ENCODE peak calls at places on chromosome 16, in six cellular contexts. M is mesendoderm; V is SK-N-SH; T is thoracic aorta; I is CD4-positive, alpha-beta memory T cell; G is cardiac muscle cell. K is an unnamed sample. For H3K27me3, the result is how much of the 10 kb centered on the place peaks cover.

GRCh38 chr16:6081320-6081976 is 983.9 kb upstream of the EEF2KMT start:
- DNase-seq in M (peak), V (peak), T (no peak), I (no peak), G (no peak), K (no peak)

GRCh38 chr16:60608971-60609370 is 1427.3 kb downstream of the CDH8 start:
- DNase-seq in M (no peak), V (no peak), T (no peak), I (no peak), G (no peak), K (no peak)

GRCh38 chr16:11470676-11471415 is 115.9 kb downstream of the LITAF start:
- DNase-seq in M (no peak), V (peak), T (no peak), I (no peak), G (peak), K (no peak)

GRCh38 chr16:84841787-84842300 is 22.1 kb downstream of the CRISPLD2 start:
- DNase-seq in M (peak), V (peak), T (no peak), I (no peak), G (no peak), K (no peak)

GRCh38 chr16:47970291-47970931 is 185.4 kb downstream of the ABCC12 start:
- DNase-seq in M (peak), V (no peak), T (no peak), I (no peak), G (peak), K (no peak)

GRCh38 chr16:4693296-4693955 is at the start of gene NUDT16L1:
- DNase-seq in M (peak), V (peak), T (peak), I (peak), G (peak), K (peak)

GRCh38 chr16:55154261-55154660 is 169.7 kb upstream of the IRX6 start:
- DNase-seq in M (no peak), V (no peak), T (no peak), I (no peak), G (no peak), K (no peak)

GRCh38 chr16:78570409-78571141 is 471.1 kb downstream of the WWOX start:
- DNase-seq in M (no peak), V (no peak), T (no peak), I (no peak), G (no peak), K (no peak)

GRCh38 chr16:10971560-10971961 is 27.2 kb downstream of the CLEC16A start:
- DNase-seq in M (peak), V (peak), T (no peak), I (peak), G (peak), K (no peak)

GRCh38 chr16:22005746-22006145 is 2.2 kb upstream of the MOSMO start:
- DNase-seq in M (no peak), V (no peak), T (no peak), I (no peak), G (no peak), K (no peak)

GRCh38 chr16:75579435-75579834 is 13.3 kb downstream of the GABARAPL2 start:
- DNase-seq in M (no peak), V (no peak), T (no peak), I (no peak), G (no peak), K (no peak)

GRCh38 chr16:50469744-50470301 is 78.4 kb upstream of the NKD1 start:
- DNase-seq in M (peak), V (no peak), T (no peak), I (no peak), G (no peak), K (no peak)

GRCh38 chr16:78395035-78395434 is 295.6 kb downstream of the WWOX start:
- DNase-seq in M (no peak), V (no peak), T (no peak), I (no peak), G (no peak), K (no peak)

GRCh38 chr16:27390157-27390556 is 11.8 kb upstream of the IL21R start:
- DNase-seq in M (no peak), V (no peak), T (no peak), I (no peak), G (no peak), K (no peak)

GRCh38 chr16:27385398-27385797 is 16.6 kb upstream of the IL21R start:
- DNase-seq in M (no peak), V (no peak), T (no peak), I (no peak), G (no peak), K (no peak)

GRCh38 chr16:27386674-27387073 is 15.3 kb upstream of the IL21R start:
- DNase-seq in M (no peak), V (no peak), T (no peak), I (no peak), G (no peak), K (no peak)

GRCh38 chr16:27387724-27388123 is 14.2 kb upstream of the IL21R start:
- DNase-seq in M (no peak), V (no peak), T (no peak), I (no peak), G (no peak), K (no peak)

GRCh38 chr16:27389272-27389961 is 12.6 kb upstream of the IL21R start:
- DNase-seq in M (no peak), V (no peak), T (no peak), I (no peak), G (no peak), K (no peak)
- H3K27ac ChIP-seq in M (no peak), V (no peak), T (no peak), I (no peak), G (no peak), K (no peak)

GRCh38 chr16:88636488-88637265 is 1.7 kb upstream of the IL17C start:
- DNase-seq in M (no peak), V (no peak), T (no peak), I (no peak), G (no peak), K (no peak)
- H3K27me3 ChIP-seq in M (under half), V (under half), T (under half), I (under half), G (half or more), K (under half)

GRCh38 chr16:62927122-62927521 is 890.9 kb upstream of the CDH8 start:
- DNase-seq in M (peak), V (no peak), T (no peak), I (no peak), G (no peak), K (no peak)
- H3K27ac ChIP-seq in M (no peak), V (no peak), T (no peak), I (no peak), G (no peak), K (no peak)

GRCh38 chr16:86581458-86581857 is 3.1 kb downstream of the FOXL1 start:
- DNase-seq in M (no peak), V (no peak), T (no peak), I (no peak), G (no peak), K (no peak)
- H3K27me3 ChIP-seq in M (under half), V (under half), T (under half), I (under half), G (half or more), K (under half)

GRCh38 chr16:68644303-68644702 is 807 bp upstream of the CDH3 start:
- DNase-seq in M (peak), V (no peak), T (no peak), I (no peak), G (no peak), K (no peak)
- H3K27ac ChIP-seq in M (peak), V (no peak), T (no peak), I (no peak), G (peak), K (no peak)

GRCh38 chr16:15819046-15819445 is 37.8 kb downstream of the MYH11 start:
- DNase-seq in M (no peak), V (no peak), T (no peak), I (no peak), G (no peak), K (no peak)
- H3K27me3 ChIP-seq in M (under half), V (under half), T (under half), I (under half), G (half or more), K (under half)

DNA sequence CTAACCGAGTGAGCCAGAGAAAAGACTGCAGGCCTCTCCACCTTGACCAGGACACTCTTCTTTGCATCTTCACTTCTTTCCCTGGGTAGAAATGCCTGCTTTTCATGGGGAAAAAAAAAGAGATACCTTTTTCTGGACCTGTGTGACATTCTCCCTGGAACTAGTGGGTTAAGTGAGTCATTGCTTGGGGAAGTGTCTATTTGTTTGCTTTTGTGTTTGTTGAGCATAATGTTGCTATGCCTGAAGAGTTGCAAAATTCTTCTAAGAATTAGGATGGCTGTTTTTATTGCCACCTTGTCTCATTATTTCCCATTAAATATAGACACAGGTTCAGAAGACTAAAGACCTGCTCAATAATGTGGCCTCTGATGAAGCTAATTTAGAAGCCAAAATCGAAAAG is 18.8 kb downstream of the CLUAP1 start:
- DNase-seq in M (no peak), V (no peak), T (no peak), I (no peak), G (no peak), K (no peak)
- H3K27ac ChIP-seq in M (no peak), V (no peak), T (no peak), I (no peak), G (no peak), K (no peak)

GRCh38 chr16:1976951-1977874 is 4.1 kb downstream of the NOXO1 start:
- DNase-seq in M (no peak), V (no peak), T (no peak), I (no peak), G (no peak), K (no peak)
- H3K27me3 ChIP-seq in M (under half), V (under half), T (under half), I (under half), G (under half), K (under half)

GRCh38 chr16:67834242-67834614 is 7.9 kb upstream of the THAP11 start:
- DNase-seq in M (no peak), V (no peak), T (no peak), I (no peak), G (no peak), K (no peak)

GRCh38 chr16:67828651-67829050 is 13.5 kb upstream of the THAP11 start:
- DNase-seq in M (no peak), V (no peak), T (no peak), I (no peak), G (no peak), K (no peak)

GRCh38 chr16:67833418-67834241 is 8.5 kb upstream of the THAP11 start:
- DNase-seq in M (peak), V (peak), T (peak), I (peak), G (peak), K (peak)

GRCh38 chr16:67837811-67838210 is 4.3 kb upstream of the THAP11 start:
- DNase-seq in M (no peak), V (no peak), T (no peak), I (no peak), G (no peak), K (no peak)

GRCh38 chr16:67833035-67833417 is 9.1 kb upstream of the THAP11 start:
- DNase-seq in M (no peak), V (no peak), T (no peak), I (no peak), G (peak), K (no peak)
- H3K27ac ChIP-seq in M (no peak), V (peak), T (peak), I (peak), G (no peak), K (peak)

DNA sequence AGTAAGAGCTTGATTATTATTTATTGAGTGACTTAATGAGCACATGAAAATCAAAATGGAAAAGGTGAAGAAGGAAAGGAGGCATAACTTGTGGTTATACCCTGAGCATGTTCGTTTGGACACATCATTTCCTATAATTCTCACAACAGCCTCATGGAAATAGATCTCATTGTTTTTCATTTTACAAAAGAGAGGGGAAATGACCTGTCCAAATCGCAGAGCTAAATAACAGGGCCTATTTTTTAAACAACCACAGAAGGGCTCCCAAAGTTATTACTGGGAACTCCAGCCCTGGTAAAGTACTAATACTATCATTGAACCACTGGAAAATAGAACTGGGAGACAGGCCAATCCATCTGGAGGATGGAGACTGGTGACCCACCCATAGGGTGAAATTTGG is 317.7 kb upstream of the C16orf82 start:
- DNase-seq in M (no peak), V (no peak), T (no peak), I (no peak), G (no peak), K (no peak)
- H3K27me3 ChIP-seq in M (under half), V (under half), T (under half), I (under half), G (half or more), K (under half)

K was measured in naive thymus-derived CD4-positive, alpha-beta T cell.